ENCODE peak calls at places on chromosomes 16 and 17, in nine cellular contexts. I is heart left ventricle, V is adrenal gland, Z is Peyer's patch, B is A549, A is HepG2, T is breast epithelium, P is transverse colon, Y is stomach. U is an unnamed sample.

GRCh38 chr16:55282441-55282840 is 41.6 kb upstream of the IRX6 start:
- DNase-seq in I (no peak), V (no peak), Z (no peak), B (no peak), A (no peak), T (no peak), P (no peak), Y (no peak), U (no peak)

GRCh38 chr16:19748389-19749110 is 30.5 kb downstream of the IQCK start:
- DNase-seq in I (no peak), V (no peak), Z (no peak), B (no peak), A (no peak), T (no peak), P (no peak), Y (no peak), U (no peak)

GRCh38 chr17:36892112-36892838 is 45.0 kb upstream of the LHX1 start:
- DNase-seq in I (no peak), V (no peak), Z (no peak), B (no peak), A (peak; percentile 57), T (no peak), P (no peak), Y (peak; percentile 57), U (no peak)

GRCh38 chr17:63955232-63955631 is 17.5 kb downstream of the SCN4A start:
- DNase-seq in I (no peak), V (no peak), Z (no peak), B (no peak), A (no peak), T (no peak), P (no peak), Y (no peak), U (no peak)

GRCh38 chr17:65170839-65171238 is 33.7 kb downstream of the RGS9 start:
- DNase-seq in I (no peak), V (no peak), Z (no peak), B (no peak), A (peak; percentile 61), T (peak; percentile 35), P (no peak), Y (peak; percentile 55), U (no peak)

GRCh38 chr17:37400505-37400904 is 6.1 kb downstream of the ACACA start:
- DNase-seq in I (no peak), V (no peak), Z (no peak), B (no peak), A (no peak), T (no peak), P (no peak), Y (no peak), U (no peak)

GRCh38 chr17:41734949-41735313 is 488 bp upstream of the HAP1 start:
- DNase-seq in I (no peak), V (no peak), Z (no peak), B (no peak), A (no peak), T (no peak), P (no peak), Y (no peak), U (no peak)

GRCh38 chr17:83056583-83057396 is 22.6 kb upstream of the METRNL start:
- DNase-seq in I (peak; percentile 48), V (no peak), Z (no peak), B (no peak), A (no peak), T (no peak), P (no peak), Y (peak; percentile 21), U (no peak)

GRCh38 chr17:73316919-73317505 is 5.2 kb upstream of the CDC42EP4 start:
- DNase-seq in I (no peak), V (no peak), Z (no peak), B (no peak), A (no peak), T (no peak), P (no peak), Y (no peak), U (no peak)

GRCh38 chr17:49315551-49315951 is 46.5 kb downstream of the ZNF652 start:
- DNase-seq in I (no peak), V (peak; percentile 79), Z (peak; percentile 72), B (peak; percentile 97), A (peak; percentile 78), T (peak; percentile 76), P (peak; percentile 79), Y (peak; percentile 78), U (no peak)

GRCh38 chr17:50844117-50844700 is 8.8 kb downstream of the WFIKKN2 start:
- DNase-seq in I (no peak), V (no peak), Z (no peak), B (no peak), A (peak; percentile 90), T (no peak), P (no peak), Y (no peak), U (peak; percentile 94)

GRCh38 chr17:77330602-77331081 is 189.9 kb downstream of the SEC14L1 start:
- DNase-seq in I (peak; percentile 58), V (peak; percentile 29), Z (peak; percentile 14), B (no peak), A (no peak), T (peak; percentile 16), P (no peak), Y (peak; percentile 23), U (peak; percentile 85)

GRCh38 chr17:76446449-76447231 is 6.3 kb downstream of the UBE2O start:
- DNase-seq in I (no peak), V (peak; percentile 44), Z (no peak), B (peak; percentile 96), A (peak; percentile 84), T (no peak), P (no peak), Y (peak; percentile 42), U (no peak)

GRCh38 chr16:580946-581498 is 8.8 kb upstream of the RAB40C start:
- DNase-seq in I (no peak), V (no peak), Z (no peak), B (no peak), A (no peak), T (no peak), P (no peak), Y (no peak), U (no peak)

GRCh38 chr16:583470-583814 is 6.4 kb upstream of the RAB40C start:
- DNase-seq in I (no peak), V (peak; percentile 17), Z (no peak), B (no peak), A (no peak), T (no peak), P (no peak), Y (no peak), U (no peak)

GRCh38 chr16:582218-582613 is 7.7 kb upstream of the RAB40C start:
- DNase-seq in I (no peak), V (no peak), Z (no peak), B (no peak), A (no peak), T (no peak), P (no peak), Y (no peak), U (no peak)

GRCh38 chr16:583815-584591 is 5.9 kb upstream of the RAB40C start:
- DNase-seq in I (peak; percentile 63), V (peak; percentile 26), Z (no peak), B (no peak), A (no peak), T (no peak), P (no peak), Y (no peak), U (no peak)

DNA sequence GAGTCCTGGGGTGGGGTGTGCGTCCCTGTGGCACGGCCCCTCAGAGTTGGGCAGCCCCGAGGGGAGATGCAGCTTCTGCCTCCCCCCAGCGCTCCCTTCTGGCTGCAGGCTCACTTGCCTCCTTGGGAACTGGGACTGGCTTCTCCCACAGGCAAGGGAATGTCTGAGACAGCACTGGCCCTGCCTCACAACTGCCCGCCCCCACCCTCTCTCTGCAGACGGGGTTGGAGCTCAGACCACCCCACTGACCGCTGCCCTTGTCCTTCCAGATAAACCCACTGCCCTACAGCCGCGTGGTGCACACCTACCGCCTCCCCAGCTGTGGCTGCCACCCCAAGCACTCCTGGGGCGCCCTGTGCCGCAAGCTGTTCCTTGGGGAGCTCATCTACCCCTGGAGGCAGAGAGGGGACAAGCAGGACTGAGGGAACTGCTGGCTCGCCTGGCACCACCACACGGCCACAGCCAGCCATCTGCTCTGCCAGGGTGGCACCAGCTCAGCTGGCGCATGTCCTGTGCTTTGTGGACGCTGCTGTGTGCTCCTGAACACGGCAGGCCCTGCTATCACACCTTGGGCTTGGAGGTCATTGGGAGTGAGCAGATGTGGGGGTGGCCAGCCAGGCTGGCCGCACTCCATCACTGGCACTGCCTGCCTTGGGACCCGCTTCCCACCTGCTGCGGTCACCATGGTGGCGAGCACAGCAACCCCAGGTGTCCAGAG is 7.1 kb upstream of the RAB40C start:
- DNase-seq in I (peak; percentile 74), V (no peak), Z (no peak), B (no peak), A (no peak), T (no peak), P (no peak), Y (peak; percentile 86), U (no peak)
- TF ChIP-seq POLR2A in I (no peak), V (no peak), Z (no peak), B (no peak), A (no peak), T (no peak), P (no peak), Y (no peak), U (no peak)

DNA sequence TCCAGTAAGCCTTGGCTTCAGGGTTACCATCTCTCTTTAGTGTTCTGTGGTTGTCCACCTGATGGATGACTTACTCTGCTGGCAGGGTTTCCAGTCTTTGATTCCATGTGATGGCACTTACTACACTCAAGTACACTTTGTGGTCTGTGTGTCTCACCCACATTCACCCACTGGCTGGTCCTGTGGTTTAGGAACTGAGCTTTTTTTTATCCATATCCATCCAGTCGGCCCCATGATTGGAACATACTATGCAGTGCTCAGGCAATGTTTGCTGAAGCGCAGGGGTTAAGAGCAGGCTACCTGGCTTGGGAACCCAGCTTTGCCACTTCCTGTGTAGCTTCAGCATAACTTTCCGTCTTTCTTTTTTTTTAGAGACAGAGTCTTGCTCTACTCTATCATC is 2.8 kb upstream of the FUS start:
- DNase-seq in I (no peak), V (no peak), Z (peak; percentile 50), B (no peak), A (no peak), T (no peak), P (no peak), Y (no peak), U (no peak)
- H3K27ac ChIP-seq in I (no peak overlapping the region), V (no peak overlapping the region), Z (no peak overlapping the region), B (no peak overlapping the region), A (no peak overlapping the region), T (no peak overlapping the region), P (no peak overlapping the region), Y (no peak overlapping the region), U (no peak overlapping the region)

GRCh38 chr16:16095646-16096045 is 127.6 kb downstream of the ABCC6 start:
- DNase-seq in I (no peak), V (no peak), Z (no peak), B (no peak), A (no peak), T (no peak), P (no peak), Y (no peak), U (no peak)
- H3K4me1 ChIP-seq in I (no peaks in the 10 kb centered on the region), V (peaks cover 8% of the 10 kb centered on the region), Z (no peaks in the 10 kb centered on the region), B (peaks cover 42% of the 10 kb centered on the region), A (no peaks in the 10 kb centered on the region), T (no peaks in the 10 kb centered on the region), P (peaks cover 16% of the 10 kb centered on the region), Y (peaks cover 27% of the 10 kb centered on the region), U (peaks cover 20% of the 10 kb centered on the region)

DNA sequence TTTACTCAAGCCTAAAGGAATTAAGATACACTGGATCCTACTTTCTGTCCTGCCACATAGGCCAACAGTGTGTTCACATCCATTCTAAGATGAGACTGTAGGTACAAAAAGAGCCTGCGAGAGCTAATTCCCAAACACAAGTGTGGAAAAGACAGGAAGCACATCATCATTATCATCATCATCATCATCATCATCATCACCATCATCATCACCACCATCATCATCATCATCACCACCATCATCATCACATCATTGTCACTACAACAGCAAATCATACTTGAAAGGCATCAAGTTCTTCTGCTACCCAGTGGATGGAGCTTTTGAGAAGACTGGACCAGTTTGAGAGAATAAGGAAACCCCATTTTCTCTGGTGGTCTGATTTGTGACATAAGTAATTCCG is 268.1 kb downstream of the HS3ST3A1 start:
- DNase-seq in I (no peak), V (no peak), Z (no peak), B (no peak), A (no peak), T (no peak), P (no peak), Y (no peak), U (no peak)
- TF ChIP-seq POLR2A in I (no peak), V (no peak), Z (no peak), B (no peak), A (no peak), T (no peak), P (no peak), Y (no peak), U (no peak)

U was measured in vagina.